ENCODE peak calls at places on chromosomes 4 and X, in four cellular contexts. One of them, this sample, is unnamed.

GRCh38 chr4:54152846-54153600 is 53.1 kb downstream of the GSX2 start:
- DNase-seq in OCI-LY7: no peak
- DNase-seq in skeletal muscle cell: peak
- DNase-seq in posterior vena cava: no peak
- DNase-seq in this sample: no peak

GRCh38 chrX:111648802-111649201 is 32.2 kb upstream of the ALG13 start:
- DNase-seq in skeletal muscle cell: no peak
- DNase-seq in posterior vena cava: no peak
- DNase-seq in OCI-LY7: no peak
- DNase-seq in this sample: no peak

GRCh38 chrX:107677501-107677901 is 49.2 kb downstream of the PRPS1 start:
- DNase-seq in skeletal muscle cell: no peak
- DNase-seq in posterior vena cava: no peak
- DNase-seq in OCI-LY7: no peak
- DNase-seq in this sample: no peak

GRCh38 chrX:56726609-56727008 is 2.4 kb upstream of the NBDY start:
- DNase-seq in OCI-LY7: peak
- DNase-seq in skeletal muscle cell: no peak
- DNase-seq in posterior vena cava: no peak
- DNase-seq in this sample: no peak

GRCh38 chr4:15396157-15396800 is 31.6 kb upstream of the C1QTNF7 start:
- DNase-seq in skeletal muscle cell: no peak
- DNase-seq in OCI-LY7: peak
- DNase-seq in posterior vena cava: no peak
- DNase-seq in this sample: peak

GRCh38 chrX:22950278-22951266 is 49.2 kb upstream of the DDX53 start:
- DNase-seq in posterior vena cava: no peak
- DNase-seq in skeletal muscle cell: peak
- DNase-seq in OCI-LY7: no peak
- DNase-seq in this sample: peak

GRCh38 chr4:100093091-100093866 is 97.0 kb downstream of the DDIT4L start:
- DNase-seq in OCI-LY7: peak
- DNase-seq in posterior vena cava: peak
- DNase-seq in skeletal muscle cell: peak
- DNase-seq in this sample: peak

GRCh38 chr4:76272091-76272490 is 20.6 kb downstream of the FAM47E start:
- DNase-seq in OCI-LY7: no peak
- DNase-seq in posterior vena cava: no peak
- DNase-seq in skeletal muscle cell: no peak
- DNase-seq in this sample: no peak

GRCh38 chrX:145817666-145818521 is at the start of gene SLITRK2:
- DNase-seq in OCI-LY7: no peak
- DNase-seq in posterior vena cava: no peak
- DNase-seq in skeletal muscle cell: no peak
- DNase-seq in this sample: peak

This sample was measured in kidney.